ENCODE peak calls at places on chromosomes 4 and X, in nine cellular contexts. W, E, C, I, D, V, O, L and J are unnamed samples.

GRCh38 chrX:143472334-143472938 is 44.8 kb downstream of the SPANXN3 start:
- DNase-seq in D (no peak), W (no peak), V (no peak), E (no peak), C (no peak), L (no peak), I (no peak), O (no peak), J (no peak)

GRCh38 chr4:47490550-47490949 is 5.5 kb downstream of the ATP10D start:
- DNase-seq in I (peak), O (no peak), L (no peak), E (no peak), D (peak), W (peak), C (no peak), V (peak), J (peak)

GRCh38 chr4:140237616-140238352 is 83.8 kb upstream of the MAML3 start:
- DNase-seq in O (peak), V (no peak), W (peak), D (peak), E (peak), C (peak), L (peak), I (peak), J (no peak)

GRCh38 chr4:69881173-69881773 is 21.3 kb upstream of the SULT1E1 start:
- DNase-seq in O (no peak), I (peak), E (peak), L (no peak), D (peak), C (no peak), V (peak), W (peak), J (peak)

GRCh38 chr4:185211641-185212040 is 2.2 kb downstream of the SNX25 start:
- DNase-seq in L (no peak), V (no peak), W (no peak), E (no peak), O (no peak), I (no peak), C (no peak), D (no peak), J (no peak)

GRCh38 chrX:42694260-42694815 is 83.6 kb downstream of the PPP1R2C start:
- DNase-seq in O (no peak), C (no peak), L (no peak), D (no peak), W (no peak), V (no peak), I (no peak), E (no peak), J (no peak)

GRCh38 chr4:119300072-119300387 is 21.9 kb downstream of the FABP2 start:
- DNase-seq in E (peak), C (no peak), D (no peak), O (peak), I (no peak), V (peak), W (no peak), L (peak), J (no peak)

GRCh38 chr4:128379860-128380259 is 92.2 kb upstream of the PGRMC2 start:
- DNase-seq in O (no peak), W (peak), I (peak), D (peak), E (no peak), V (no peak), C (no peak), L (peak), J (no peak)

GRCh38 chr4:159097144-159097543 is 5.7 kb upstream of the RAPGEF2 start:
- DNase-seq in L (no peak), W (no peak), C (no peak), E (no peak), I (no peak), D (no peak), O (no peak), V (no peak), J (no peak)

GRCh38 chrX:101057095-101057714 is 5.3 kb upstream of the TRMT2B start:
- DNase-seq in L (no peak), V (peak), D (no peak), C (no peak), I (no peak), W (peak), E (no peak), O (no peak), J (no peak)

GRCh38 chr4:66629927-66630326 is 915.4 kb downstream of the CENPC start:
- DNase-seq in I (no peak), D (no peak), V (no peak), W (no peak), E (no peak), L (no peak), C (no peak), O (no peak), J (no peak)

GRCh38 chr4:12507868-12508481 is 976.2 kb downstream of the RAB28 start:
- DNase-seq in D (no peak), O (no peak), V (no peak), L (no peak), W (no peak), C (no peak), I (no peak), E (no peak), J (no peak)

GRCh38 chrX:41922694-41923171 is 621 bp downstream of the CASK start:
- DNase-seq in W (peak), I (peak), E (no peak), V (no peak), O (peak), L (peak), C (peak), D (peak), J (no peak)

GRCh38 chr4:54558889-54559682 is 98.7 kb upstream of the KIT start:
- DNase-seq in I (no peak), W (no peak), D (no peak), L (no peak), E (no peak), O (no peak), V (no peak), C (no peak), J (no peak)

GRCh38 chr4:54556587-54556986 is 101.2 kb upstream of the KIT start:
- DNase-seq in D (no peak), L (no peak), V (no peak), C (no peak), E (no peak), I (no peak), O (no peak), W (no peak), J (no peak)

GRCh38 chr4:54560513-54560912 is 97.2 kb upstream of the KIT start:
- DNase-seq in V (no peak), W (no peak), C (no peak), D (no peak), I (no peak), O (no peak), E (no peak), L (no peak), J (no peak)

GRCh38 chr4:54566608-54567007 is 91.1 kb upstream of the KIT start:
- DNase-seq in E (no peak), L (no peak), C (no peak), O (no peak), D (peak), I (no peak), V (no peak), W (no peak), J (no peak)

DNA sequence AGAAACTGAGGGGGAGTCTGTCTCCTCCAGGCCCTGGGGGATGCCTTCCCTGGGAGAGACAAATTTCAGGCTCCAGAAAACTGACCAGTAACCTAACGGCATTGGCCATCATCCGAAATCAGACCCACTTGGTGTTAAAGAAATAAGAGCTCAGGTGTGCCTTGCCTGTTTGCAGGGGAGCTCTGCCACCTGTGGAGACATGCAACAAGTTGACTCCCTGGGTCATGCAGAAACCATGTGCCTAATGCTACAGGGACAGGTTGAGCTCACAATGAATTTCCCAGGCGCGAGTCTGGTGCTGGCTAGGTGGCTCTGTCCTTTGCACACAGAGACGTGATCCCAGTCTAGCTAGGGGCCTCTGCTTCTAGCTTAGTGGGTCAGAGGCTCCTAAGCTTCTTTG is 95.8 kb upstream of the KIT start:
- DNase-seq in C (no peak), D (no peak), E (no peak), O (no peak), V (no peak), W (no peak), I (no peak), L (no peak), J (no peak)
- H3K27ac ChIP-seq in C (no peak), D (no peak), E (no peak), O (no peak), V (no peak), W (no peak), I (no peak), L (no peak), J (no peak)

GRCh38 chr4:186845137-186845842 is 121.6 kb upstream of the FAT1 start:
- DNase-seq in V (peak), O (no peak), E (peak), D (no peak), C (no peak), W (no peak), I (no peak), L (peak), J (peak)
- H3K27ac ChIP-seq in V (peak), O (peak), E (peak), D (peak), C (no peak), W (no peak), I (no peak), L (peak), J (peak)

GRCh38 chrX:19565605-19566004 is 50.3 kb upstream of the MAP3K15 start:
- DNase-seq in L (no peak), I (no peak), D (no peak), E (no peak), C (no peak), V (no peak), W (no peak), O (no peak), J (no peak)
- H3K27ac ChIP-seq in L (no peak), I (no peak), D (no peak), E (no peak), C (no peak), V (no peak), W (peak), O (no peak), J (no peak)

GRCh38 chrX:10137516-10137915 is 19.3 kb upstream of the CLCN4 start:
- DNase-seq in C (no peak), V (no peak), O (no peak), W (no peak), D (no peak), E (no peak), L (no peak), I (no peak), J (no peak)

GRCh38 chrX:10135561-10136399 is 21.0 kb upstream of the CLCN4 start:
- DNase-seq in W (no peak), C (no peak), I (no peak), L (no peak), D (no peak), V (no peak), E (no peak), O (no peak), J (no peak)

GRCh38 chrX:10134921-10135320 is 21.9 kb upstream of the CLCN4 start:
- DNase-seq in W (no peak), L (no peak), O (no peak), I (no peak), C (no peak), E (no peak), V (no peak), D (no peak), J (no peak)

GRCh38 chrX:10130354-10130753 is 26.4 kb upstream of the CLCN4 start:
- DNase-seq in I (no peak), V (no peak), C (no peak), L (no peak), O (no peak), W (no peak), E (no peak), D (no peak), J (no peak)

GRCh38 chrX:10133980-10134676 is 22.6 kb upstream of the CLCN4 start:
- DNase-seq in D (no peak), O (no peak), V (no peak), E (no peak), C (no peak), I (no peak), W (no peak), L (no peak), J (no peak)
- H3K27ac ChIP-seq in D (no peak), O (no peak), V (no peak), E (no peak), C (no peak), I (no peak), W (no peak), L (no peak), J (no peak)